ENCODE peak calls at places on chromosomes 11 and 22, in seven cellular contexts. X is right cardiac atrium; A is naive B cell; N is HCT116; J is stimulated activated CD4-positive, alpha-beta T cell treated with anti-CD3 and anti-CD28 coated beads, Interleukin-2, amount 100 ng/mL, for 48 hours; W is HS-27A; L is naive thymus-derived CD4-positive, alpha-beta T cell. H is an unnamed sample.
A peak's percentile ranks its signal among the peaks of the same experiment; 100 is the strongest.

GRCh38 chr11:65493367-65494176 is 5.3 kb upstream of the MALAT1 start:
- DNase-seq in X (peak; percentile 85), A (no peak), N (peak; percentile 94), J (no peak), W (peak; percentile 98), L (no peak), H (peak; percentile 88)

GRCh38 chr22:27476729-27477128 is 324.8 kb downstream of the MN1 start:
- DNase-seq in X (no peak), A (no peak), N (peak; percentile 53), J (no peak), W (no peak), L (no peak), H (peak; percentile 11)

GRCh38 chr11:62108971-62109391 is 14.8 kb upstream of the INCENP start:
- DNase-seq in X (no peak), A (no peak), N (no peak), J (no peak), W (no peak), L (no peak), H (peak; percentile 79)

GRCh38 chr11:40129276-40129675 is 1330.2 kb downstream of the LRRC4C start:
- DNase-seq in X (no peak), A (no peak), N (no peak), J (no peak), W (no peak), L (no peak), H (no peak)

GRCh38 chr11:64842851-64843841 is 1.3 kb downstream of the CDC42BPG start:
- DNase-seq in X (peak; percentile 50), A (no peak), N (no peak), J (no peak), W (no peak), L (no peak), H (no peak)

GRCh38 chr22:49724893-49725489 is 102.7 kb downstream of the BRD1 start:
- DNase-seq in X (peak; percentile 80), A (peak; percentile 27), N (peak; percentile 10), J (peak; percentile 76), W (no peak), L (peak; percentile 63), H (peak; percentile 12)

GRCh38 chr22:24434472-24435322 is 7.3 kb downstream of the ADORA2A start:
- DNase-seq in X (peak; percentile 70), A (peak; percentile 86), N (no peak), J (peak; percentile 60), W (no peak), L (peak; percentile 68), H (peak; percentile 35)

GRCh38 chr22:37716708-37717107 is 19.9 kb downstream of the TRIOBP start:
- DNase-seq in X (no peak), A (no peak), N (no peak), J (no peak), W (no peak), L (no peak), H (no peak)

GRCh38 chr11:102581091-102581490 is 44.0 kb downstream of the MMP20 start:
- DNase-seq in X (no peak), A (no peak), N (no peak), J (no peak), W (no peak), L (no peak), H (no peak)

H was measured in fibroblast of lung.